ENCODE peak calls at places on chromosomes 3 and 15, in five cellular contexts. X is right cardiac atrium, Q is T-cell, F is natural killer cell, O is body of pancreas. Z is an unnamed sample.

GRCh38 chr15:80404719-80405553 is 754 bp downstream of the ARNT2 start:
- ATAC-seq in X (peak; percentile 15), Q (no peak), F (no peak), O (peak; percentile 45), Z (peak; percentile 69)

GRCh38 chr15:61654918-61655317 is 405.3 kb downstream of the VPS13C start:
- ATAC-seq in X (peak; percentile 78), Q (no peak), F (no peak), O (peak; percentile 40), Z (no peak)

GRCh38 chr3:171428892-171429291 is 31.3 kb downstream of the TNIK start:
- ATAC-seq in X (no peak), Q (no peak), F (no peak), O (no peak), Z (no peak)

GRCh38 chr15:91954211-91954804 is 100.8 kb downstream of the SLCO3A1 start:
- ATAC-seq in X (peak; percentile 13), Q (no peak), F (no peak), O (peak; percentile 45), Z (no peak)

GRCh38 chr15:47294765-47295259 is 422.5 kb upstream of the SEMA6D start:
- ATAC-seq in X (no peak), Q (no peak), F (no peak), O (no peak), Z (no peak)

GRCh38 chr15:63389902-63390301 is 8.3 kb upstream of the CA12 start:
- ATAC-seq in X (no peak), Q (no peak), F (no peak), O (peak; percentile 90), Z (peak; percentile 27)

GRCh38 chr3:142363936-142364467 is 83.8 kb downstream of the XRN1 start:
- ATAC-seq in X (no peak), Q (no peak), F (no peak), O (no peak), Z (no peak)

GRCh38 chr15:53976844-53977392 is 1.3 kb upstream of the UNC13C start:
- ATAC-seq in X (peak; percentile 57), Q (no peak), F (no peak), O (no peak), Z (no peak)

GRCh38 chr3:127847236-127847720 is 25.0 kb upstream of the MGLL start:
- ATAC-seq in X (no peak), Q (no peak), F (no peak), O (no peak), Z (no peak)

GRCh38 chr3:143314291-143315093 is 194.9 kb downstream of the CHST2 start:
- ATAC-seq in X (no peak), Q (no peak), F (no peak), O (no peak), Z (peak; percentile 82)

GRCh38 chr3:155302476-155302875 is 9.0 kb upstream of the STRIT1 start:
- ATAC-seq in X (no peak), Q (no peak), F (no peak), O (no peak), Z (peak; percentile 27)

GRCh38 chr3:172138031-172138538 is 98.7 kb downstream of the FNDC3B start:
- ATAC-seq in X (peak; percentile 57), Q (no peak), F (peak; percentile 28), O (no peak), Z (peak; percentile 44)